ENCODE peak calls at places on chromosome 3, in four cellular contexts. One of them, this sample, is unnamed.

GRCh38 chr3:114644372-114644771 is 350.5 kb downstream of the TIGIT start:
- DNase-seq in RWPE2: no peak
- DNase-seq in aorta: no peak
- DNase-seq in gastrocnemius medialis: no peak
- DNase-seq in this sample: no peak

GRCh38 chr3:130645261-130645660 is 101.4 kb downstream of the PIK3R4 start:
- DNase-seq in gastrocnemius medialis: no peak
- DNase-seq in RWPE2: no peak
- DNase-seq in aorta: no peak
- DNase-seq in this sample: no peak

GRCh38 chr3:167228135-167228534 is 152.0 kb downstream of the ZBBX start:
- DNase-seq in aorta: no peak
- DNase-seq in gastrocnemius medialis: no peak
- DNase-seq in RWPE2: no peak
- DNase-seq in this sample: no peak

GRCh38 chr3:882526-882925 is 210.3 kb upstream of the CNTN6 start:
- DNase-seq in gastrocnemius medialis: no peak
- DNase-seq in RWPE2: no peak
- DNase-seq in aorta: no peak
- DNase-seq in this sample: no peak

GRCh38 chr3:98259707-98260106 is 4.3 kb upstream of the OR5H6 start:
- DNase-seq in aorta: no peak
- DNase-seq in RWPE2: no peak
- DNase-seq in gastrocnemius medialis: no peak
- DNase-seq in this sample: no peak

GRCh38 chr3:73144828-73145227 is 83.4 kb downstream of the EBLN2 start:
- DNase-seq in RWPE2: no peak
- DNase-seq in gastrocnemius medialis: no peak
- DNase-seq in aorta: no peak
- DNase-seq in this sample: no peak

GRCh38 chr3:126014252-126014651 is 45.3 kb downstream of the ROPN1B start:
- DNase-seq in gastrocnemius medialis: no peak
- DNase-seq in aorta: no peak
- DNase-seq in RWPE2: no peak
- DNase-seq in this sample: no peak

GRCh38 chr3:5079761-5080160 is 42.3 kb upstream of the ARL8B start:
- DNase-seq in RWPE2: no peak
- DNase-seq in aorta: no peak
- DNase-seq in gastrocnemius medialis: no peak
- DNase-seq in this sample: no peak

GRCh38 chr3:173939319-173939718 is 541.8 kb downstream of the NLGN1 start:
- DNase-seq in aorta: no peak
- DNase-seq in gastrocnemius medialis: no peak
- DNase-seq in RWPE2: no peak
- DNase-seq in this sample: no peak

GRCh38 chr3:157754415-157754814 is 251.2 kb upstream of the VEPH1 start:
- DNase-seq in gastrocnemius medialis: no peak
- DNase-seq in aorta: no peak
- DNase-seq in RWPE2: no peak
- DNase-seq in this sample: no peak

GRCh38 chr3:197692641-197693040 is 44.1 kb downstream of the RUBCN start:
- DNase-seq in aorta: no peak
- DNase-seq in RWPE2: no peak
- DNase-seq in gastrocnemius medialis: no peak
- DNase-seq in this sample: no peak

GRCh38 chr3:58164199-58164879 is 46.4 kb downstream of the DNASE1L3 start:
- DNase-seq in gastrocnemius medialis: no peak
- DNase-seq in aorta: peak; percentile 84
- DNase-seq in RWPE2: no peak
- DNase-seq in this sample: no peak

GRCh38 chr3:105415981-105416380 is 49.3 kb downstream of the ALCAM start:
- DNase-seq in gastrocnemius medialis: no peak
- DNase-seq in RWPE2: no peak
- DNase-seq in aorta: no peak
- DNase-seq in this sample: no peak

GRCh38 chr3:197308591-197308990 is 10.2 kb upstream of the DLG1 start:
- DNase-seq in RWPE2: no peak
- DNase-seq in gastrocnemius medialis: no peak
- DNase-seq in aorta: no peak
- DNase-seq in this sample: no peak

GRCh38 chr3:108106449-108106848 is 15.6 kb upstream of the CD47 start:
- DNase-seq in RWPE2: no peak
- DNase-seq in aorta: no peak
- DNase-seq in gastrocnemius medialis: no peak
- DNase-seq in this sample: no peak

GRCh38 chr3:81549831-81550230 is 211.6 kb downstream of the GBE1 start:
- DNase-seq in aorta: no peak
- DNase-seq in RWPE2: no peak
- DNase-seq in gastrocnemius medialis: no peak
- DNase-seq in this sample: no peak

GRCh38 chr3:196523841-196524240 is 8.7 kb upstream of the SMCO1 start:
- DNase-seq in RWPE2: no peak
- DNase-seq in gastrocnemius medialis: no peak
- DNase-seq in aorta: no peak
- DNase-seq in this sample: no peak

GRCh38 chr3:35857004-35857403 is 217.7 kb downstream of the ARPP21 start:
- DNase-seq in gastrocnemius medialis: no peak
- DNase-seq in RWPE2: no peak
- DNase-seq in aorta: no peak
- DNase-seq in this sample: no peak

GRCh38 chr3:187807086-187807862 is 62.0 kb upstream of the BCL6 start:
- DNase-seq in gastrocnemius medialis: no peak
- DNase-seq in aorta: no peak
- DNase-seq in RWPE2: no peak
- DNase-seq in this sample: no peak

GRCh38 chr3:127040216-127040615 is 57.3 kb downstream of the PLXNA1 start:
- DNase-seq in gastrocnemius medialis: peak; percentile 3
- DNase-seq in aorta: peak; percentile 41
- DNase-seq in RWPE2: no peak
- DNase-seq in this sample: peak; percentile 58

GRCh38 chr3:134038071-134038491 is 8.4 kb upstream of the SLCO2A1 start:
- DNase-seq in aorta: no peak
- DNase-seq in RWPE2: no peak
- DNase-seq in gastrocnemius medialis: no peak
- DNase-seq in this sample: no peak

GRCh38 chr3:79367066-79367465 is 400.7 kb downstream of the ROBO1 start:
- DNase-seq in RWPE2: no peak
- DNase-seq in aorta: no peak
- DNase-seq in gastrocnemius medialis: no peak
- DNase-seq in this sample: no peak

GRCh38 chr3:127729556-127730056 is 56.9 kb downstream of the ABTB1 start:
- DNase-seq in aorta: no peak
- DNase-seq in gastrocnemius medialis: no peak
- DNase-seq in RWPE2: no peak
- DNase-seq in this sample: no peak

GRCh38 chr3:54433846-54434245 is 311.5 kb downstream of the CACNA2D3 start:
- DNase-seq in aorta: no peak
- DNase-seq in gastrocnemius medialis: no peak
- DNase-seq in RWPE2: no peak
- DNase-seq in this sample: no peak

GRCh38 chr3:190032924-190033323 is 87.8 kb downstream of the P3H2 start:
- DNase-seq in aorta: no peak
- DNase-seq in gastrocnemius medialis: no peak
- DNase-seq in RWPE2: no peak
- DNase-seq in this sample: no peak

GRCh38 chr3:46857485-46858341 is 5.5 kb downstream of the MYL3 start:
- DNase-seq in aorta: peak; percentile 32
- DNase-seq in gastrocnemius medialis: peak; percentile 8
- DNase-seq in RWPE2: peak; percentile 32
- DNase-seq in this sample: peak; percentile 11

GRCh38 chr3:152622813-152623167 is 212.1 kb upstream of the P2RY1 start:
- DNase-seq in gastrocnemius medialis: no peak
- DNase-seq in aorta: no peak
- DNase-seq in RWPE2: no peak
- DNase-seq in this sample: no peak

GRCh38 chr3:131067983-131068382 is 41.3 kb downstream of the NEK11 start:
- DNase-seq in gastrocnemius medialis: peak; percentile 11
- DNase-seq in aorta: no peak
- DNase-seq in RWPE2: no peak
- DNase-seq in this sample: no peak

GRCh38 chr3:177440456-177441105 is 243.3 kb upstream of the TBL1XR1 start:
- DNase-seq in aorta: no peak
- DNase-seq in gastrocnemius medialis: no peak
- DNase-seq in RWPE2: no peak
- DNase-seq in this sample: no peak

GRCh38 chr3:173930251-173930650 is 532.7 kb downstream of the NLGN1 start:
- DNase-seq in RWPE2: no peak
- DNase-seq in gastrocnemius medialis: no peak
- DNase-seq in aorta: no peak
- DNase-seq in this sample: no peak

GRCh38 chr3:127706312-127706711 is 33.6 kb downstream of the ABTB1 start:
- DNase-seq in RWPE2: no peak
- DNase-seq in gastrocnemius medialis: peak; percentile 54
- DNase-seq in aorta: peak; percentile 56
- DNase-seq in this sample: peak; percentile 92

GRCh38 chr3:121598564-121598963 is 5.4 kb downstream of the FBXO40 start:
- DNase-seq in RWPE2: no peak
- DNase-seq in aorta: no peak
- DNase-seq in gastrocnemius medialis: no peak
- DNase-seq in this sample: no peak

GRCh38 chr3:39383190-39383912 is at the start of gene SLC25A38:
- DNase-seq in aorta: peak; percentile 89
- DNase-seq in gastrocnemius medialis: peak; percentile 76
- DNase-seq in RWPE2: peak; percentile 83
- DNase-seq in this sample: peak; percentile 88

GRCh38 chr3:73479325-73479724 is 145.4 kb downstream of the PDZRN3 start:
- DNase-seq in RWPE2: no peak
- DNase-seq in gastrocnemius medialis: no peak
- DNase-seq in aorta: no peak
- DNase-seq in this sample: no peak

GRCh38 chr3:20105513-20106280 is 65.5 kb downstream of the KAT2B start:
- DNase-seq in aorta: no peak
- DNase-seq in gastrocnemius medialis: no peak
- DNase-seq in RWPE2: no peak
- DNase-seq in this sample: no peak
- H3K27ac ChIP-seq in aorta: no peak overlapping the region
- H3K27ac ChIP-seq in gastrocnemius medialis: no peak overlapping the region
- H3K27ac ChIP-seq in RWPE2: no peak overlapping the region
- H3K27ac ChIP-seq in this sample: no peak overlapping the region

GRCh38 chr3:15266510-15267376 is 60.7 kb downstream of the CAPN7 start:
- DNase-seq in RWPE2: no peak
- DNase-seq in gastrocnemius medialis: no peak
- DNase-seq in aorta: no peak
- DNase-seq in this sample: no peak
- H3K4me1 ChIP-seq in RWPE2: peaks cover 4% of the 10 kb centered on the region
- H3K4me1 ChIP-seq in gastrocnemius medialis: peaks cover 45% of the 10 kb centered on the region
- H3K4me1 ChIP-seq in aorta: no peaks in the 10 kb centered on the region
- H3K4me1 ChIP-seq in this sample: no peaks in the 10 kb centered on the region

GRCh38 chr3:115784739-115785571 is 161.6 kb downstream of the GAP43 start:
- DNase-seq in gastrocnemius medialis: no peak
- DNase-seq in aorta: no peak
- DNase-seq in RWPE2: no peak
- DNase-seq in this sample: no peak
- H3K27me3 ChIP-seq in gastrocnemius medialis: no peaks in the 10 kb centered on the region
- H3K27me3 ChIP-seq in aorta: no peaks in the 10 kb centered on the region
- H3K27me3 ChIP-seq in RWPE2: no peaks in the 10 kb centered on the region
- H3K27me3 ChIP-seq in this sample: no peaks in the 10 kb centered on the region

DNA sequence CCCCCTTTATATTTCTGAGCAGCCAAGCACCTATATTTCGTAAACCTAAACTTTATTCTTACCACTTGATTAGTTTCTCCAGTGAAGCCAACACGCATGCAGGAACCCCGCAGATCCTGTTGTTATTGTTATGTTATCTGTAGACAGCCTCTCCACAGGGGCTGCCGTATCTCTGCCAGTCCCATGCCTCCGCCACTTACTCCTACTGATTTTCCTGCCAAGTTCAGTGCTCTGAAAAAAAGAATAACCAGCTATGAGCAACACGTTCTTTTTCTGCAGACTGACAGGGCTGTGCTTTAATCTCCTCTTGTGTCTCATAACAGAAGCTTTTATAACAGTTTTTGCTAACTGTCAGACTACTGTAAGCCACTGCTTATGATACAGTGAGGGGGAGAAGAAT is 347.5 kb downstream of the SI start:
- DNase-seq in aorta: no peak
- DNase-seq in RWPE2: no peak
- DNase-seq in gastrocnemius medialis: no peak
- DNase-seq in this sample: no peak
- H3K27ac ChIP-seq in aorta: no peak overlapping the region
- H3K27ac ChIP-seq in RWPE2: no peak overlapping the region
- H3K27ac ChIP-seq in gastrocnemius medialis: no peak overlapping the region
- H3K27ac ChIP-seq in this sample: no peak overlapping the region

DNA sequence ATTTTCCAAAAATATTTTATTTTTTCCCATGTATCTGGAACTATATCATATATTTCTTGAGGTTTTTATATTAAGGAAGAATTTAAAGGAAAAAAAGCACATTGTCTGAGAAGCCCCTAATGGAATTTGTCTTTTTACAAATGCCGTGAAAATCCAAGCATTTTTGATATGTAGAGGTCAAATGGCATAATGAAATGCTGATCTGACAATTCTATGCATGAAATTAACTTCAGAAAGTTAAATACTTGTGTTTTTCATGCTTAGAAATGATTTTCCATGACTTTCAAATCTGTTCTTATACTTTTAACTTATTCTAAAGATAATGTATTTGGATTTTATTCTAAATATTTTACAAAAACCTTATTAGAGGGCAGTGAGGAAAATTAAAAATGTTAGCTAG is 119.2 kb downstream of the NR1I2 start:
- DNase-seq in RWPE2: no peak
- DNase-seq in aorta: no peak
- DNase-seq in gastrocnemius medialis: no peak
- DNase-seq in this sample: no peak
- H3K4me1 ChIP-seq in RWPE2: no peaks in the 10 kb centered on the region
- H3K4me1 ChIP-seq in aorta: no peaks in the 10 kb centered on the region
- H3K4me1 ChIP-seq in gastrocnemius medialis: no peaks in the 10 kb centered on the region
- H3K4me1 ChIP-seq in this sample: no peaks in the 10 kb centered on the region

DNA sequence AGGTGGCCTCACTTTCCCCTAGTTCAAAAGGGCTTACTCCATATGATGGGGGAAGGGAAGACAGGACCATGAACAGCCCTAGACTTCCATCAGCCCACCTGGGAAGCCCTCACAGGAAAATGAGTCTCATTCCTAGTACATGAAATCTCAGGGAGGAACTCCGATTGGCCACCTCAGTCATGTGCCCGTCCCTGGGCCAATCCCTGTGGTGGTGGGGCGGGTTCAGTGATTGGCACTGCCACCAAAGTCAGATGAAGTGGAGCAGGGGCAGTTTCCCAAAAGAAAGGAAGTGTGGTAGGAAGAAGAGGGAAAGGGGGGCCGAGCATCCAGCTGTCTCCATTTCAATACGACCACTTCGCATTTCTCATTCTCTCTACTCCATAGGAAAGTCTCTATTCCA is 25.9 kb upstream of the GP9 start:
- DNase-seq in RWPE2: no peak
- DNase-seq in aorta: no peak
- DNase-seq in gastrocnemius medialis: no peak
- DNase-seq in this sample: no peak
- H3K27me3 ChIP-seq in RWPE2: no peaks in the 10 kb centered on the region
- H3K27me3 ChIP-seq in aorta: no peaks in the 10 kb centered on the region
- H3K27me3 ChIP-seq in gastrocnemius medialis: no peaks in the 10 kb centered on the region
- H3K27me3 ChIP-seq in this sample: peaks cover 10% of the 10 kb centered on the region

This sample was measured in tibial artery.